ENCODE peak calls at places on chromosomes 2 and 18, in seven cellular contexts. W is HT1080; B is ELF-1; L is EH; H is activated naive CD4-positive, alpha-beta T cell; D is T follicular helper cell; E is ACHN. R is an unnamed sample.

GRCh38 chr2:70440621-70441020 is 113.0 kb downstream of the TGFA start:
- DNase-seq in W (no peak), B (no peak), L (no peak), H (peak), D (no peak), E (no peak), R (no peak)

GRCh38 chr2:240297553-240298315 is 137.7 kb upstream of the GPC1 start:
- DNase-seq in W (no peak), B (no peak), L (no peak), H (no peak), D (no peak), E (no peak), R (no peak)

GRCh38 chr18:12308386-12309100 is 502 bp downstream of the TUBB6 start:
- DNase-seq in W (peak), B (peak), L (peak), H (no peak), D (no peak), E (peak), R (peak)

GRCh38 chr18:42574871-42575270 is 540.6 kb downstream of the RIT2 start:
- DNase-seq in W (no peak), B (no peak), L (no peak), H (no peak), D (no peak), E (no peak), R (no peak)

GRCh38 chr2:29033656-29034055 is 40.7 kb downstream of the PCARE start:
- DNase-seq in W (no peak), B (no peak), L (no peak), H (no peak), D (no peak), E (no peak), R (no peak)

GRCh38 chr18:31702449-31702848 is 18.1 kb upstream of the B4GALT6 start:
- DNase-seq in W (no peak), B (no peak), L (no peak), H (no peak), D (no peak), E (no peak), R (no peak)

GRCh38 chr2:212905640-212906201 is 245.7 kb downstream of the IKZF2 start:
- DNase-seq in W (peak), B (peak), L (peak), H (no peak), D (no peak), E (no peak), R (peak)

GRCh38 chr18:3269241-3269640 is 7.3 kb downstream of the MYL12B start:
- DNase-seq in W (no peak), B (no peak), L (peak), H (no peak), D (no peak), E (no peak), R (no peak)

R was measured in Daoy.